ENCODE peak calls at places on chromosomes 7 and 10, in six cellular contexts. B is colonic mucosa, A is LoVo, X is fibroblast of mammary gland, G is iris pigment epithelial cell, I is breast epithelium. H is an unnamed sample.

GRCh38 chr7:151166629-151167196 is 781 bp downstream of the GBX1 start:
- DNase-seq in B (no peak), A (no peak), X (no peak), G (no peak), I (no peak), H (no peak)

GRCh38 chr7:38291650-38292049 is 18.2 kb upstream of the TARP start:
- DNase-seq in B (no peak), A (no peak), X (no peak), G (no peak), I (no peak), H (no peak)

GRCh38 chr10:46292573-46293023 is 5.8 kb downstream of the ANTXRL start:
- DNase-seq in B (no peak), A (no peak), X (no peak), G (no peak), I (peak), H (no peak)

GRCh38 chr7:148060724-148061123 is 529.8 kb upstream of the C7orf33 start:
- DNase-seq in B (no peak), A (no peak), X (no peak), G (no peak), I (no peak), H (no peak)

GRCh38 chr7:157411580-157411979 is 74.8 kb downstream of the DNAJB6 start:
- DNase-seq in B (no peak), A (no peak), X (no peak), G (peak), I (no peak), H (no peak)

GRCh38 chr7:151702961-151703360 is 174.0 kb downstream of the PRKAG2 start:
- DNase-seq in B (no peak), A (no peak), X (no peak), G (no peak), I (no peak), H (no peak)

GRCh38 chr10:61733358-61733940 is 70.7 kb downstream of the CABCOCO1 start:
- DNase-seq in B (no peak), A (peak), X (peak), G (peak), I (no peak), H (peak)

GRCh38 chr7:152336754-152337368 is 98.9 kb downstream of the KMT2C start:
- DNase-seq in B (peak), A (peak), X (peak), G (peak), I (no peak), H (peak)

GRCh38 chr7:55019329-55019690 is 493 bp downstream of the EGFR start:
- DNase-seq in B (peak), A (peak), X (no peak), G (peak), I (peak), H (peak)

GRCh38 chr10:121662945-121663917 is 65.0 kb upstream of the FGFR2 start:
- DNase-seq in B (peak), A (no peak), X (no peak), G (no peak), I (no peak), H (no peak)

GRCh38 chr10:117550599-117551321 is 8.2 kb downstream of the EMX2 start:
- DNase-seq in B (no peak), A (no peak), X (no peak), G (no peak), I (no peak), H (no peak)

GRCh38 chr7:157266272-157266671 is 70.5 kb upstream of the DNAJB6 start:
- DNase-seq in B (no peak), A (no peak), X (peak), G (peak), I (no peak), H (no peak)

GRCh38 chr7:259191-259505 is 30.8 kb upstream of the FOXL3 start:
- DNase-seq in B (no peak), A (no peak), X (no peak), G (no peak), I (no peak), H (no peak)

GRCh38 chr10:60737242-60737641 is 41.0 kb upstream of the CDK1 start:
- DNase-seq in B (no peak), A (no peak), X (no peak), G (no peak), I (no peak), H (no peak)

GRCh38 chr7:148747274-148747673 is 48.6 kb downstream of the CUL1 start:
- DNase-seq in B (no peak), A (no peak), X (no peak), G (no peak), I (no peak), H (no peak)

GRCh38 chr7:5598261-5598761 is 174.7 kb upstream of the TNRC18 start:
- DNase-seq in B (no peak), A (no peak), X (peak), G (peak), I (no peak), H (no peak)

GRCh38 chr10:70874061-70874460 is 14.3 kb downstream of the PCBD1 start:
- DNase-seq in B (no peak), A (no peak), X (no peak), G (no peak), I (no peak), H (no peak)

GRCh38 chr10:58998924-58999713 is 177.3 kb upstream of the PHYHIPL start:
- DNase-seq in B (no peak), A (no peak), X (peak), G (no peak), I (peak), H (peak)

GRCh38 chr10:61819208-61819607 is 82.3 kb upstream of the ARID5B start:
- DNase-seq in B (no peak), A (no peak), X (no peak), G (no peak), I (no peak), H (no peak)

GRCh38 chr10:132504501-132505272 is 32.9 kb upstream of the INPP5A start:
- DNase-seq in B (no peak), A (no peak), X (no peak), G (no peak), I (peak), H (no peak)

GRCh38 chr10:69899727-69900595 is 98.3 kb downstream of the COL13A1 start:
- DNase-seq in B (no peak), A (no peak), X (no peak), G (no peak), I (no peak), H (no peak)

GRCh38 chr10:2439983-2440382 is 627.4 kb upstream of the PFKP start:
- DNase-seq in B (no peak), A (no peak), X (no peak), G (no peak), I (no peak), H (no peak)

GRCh38 chr10:17019696-17020095 is 109.9 kb downstream of the CUBN start:
- DNase-seq in B (no peak), A (no peak), X (no peak), G (no peak), I (no peak), H (no peak)

GRCh38 chr10:72329290-72330058 is 25.2 kb downstream of the DNAJB12 start:
- DNase-seq in B (no peak), A (no peak), X (no peak), G (no peak), I (no peak), H (no peak)

GRCh38 chr7:73647725-73648592 is 19.7 kb upstream of the VPS37D start:
- DNase-seq in B (peak), A (peak), X (no peak), G (no peak), I (no peak), H (no peak)

GRCh38 chr10:110629680-110630191 is 14.4 kb upstream of the RBM20 start:
- DNase-seq in B (peak), A (peak), X (no peak), G (peak), I (no peak), H (no peak)

GRCh38 chr7:40802497-40802896 is 667.7 kb downstream of the SUGCT start:
- DNase-seq in B (no peak), A (no peak), X (peak), G (no peak), I (no peak), H (no peak)

GRCh38 chr7:100465702-100466311 is 1.7 kb upstream of the SPACDR start:
- DNase-seq in B (peak), A (no peak), X (peak), G (peak), I (peak), H (peak)

GRCh38 chr7:52936750-52937149 is 98.7 kb upstream of the POM121L12 start:
- DNase-seq in B (no peak), A (no peak), X (no peak), G (no peak), I (no peak), H (no peak)

GRCh38 chr7:131244259-131244852 is 83.3 kb upstream of the MKLN1 start:
- DNase-seq in B (no peak), A (no peak), X (peak), G (peak), I (no peak), H (peak)

GRCh38 chr7:142711196-142711595 is 38.1 kb upstream of the PRSS1 start:
- DNase-seq in B (no peak), A (no peak), X (no peak), G (no peak), I (no peak), H (no peak)

GRCh38 chr7:32921896-32922295 is 30.3 kb upstream of the KBTBD2 start:
- DNase-seq in B (no peak), A (no peak), X (peak), G (peak), I (no peak), H (no peak)

GRCh38 chr10:93746844-93747284 is 10.9 kb upstream of the LGI1 start:
- DNase-seq in B (peak), A (peak), X (peak), G (peak), I (no peak), H (no peak)

GRCh38 chr7:107138696-107139420 is 29.9 kb upstream of the HBP1 start:
- DNase-seq in B (no peak), A (no peak), X (no peak), G (peak), I (no peak), H (no peak)

GRCh38 chr10:8416192-8416701 is 361.8 kb downstream of the GATA3 start:
- DNase-seq in B (no peak), A (no peak), X (no peak), G (no peak), I (no peak), H (no peak)

GRCh38 chr7:55969391-55969790 is 5.0 kb downstream of the NIPSNAP2 start:
- DNase-seq in B (no peak), A (no peak), X (no peak), G (no peak), I (peak), H (no peak)